ENCODE peak calls at places on chromosomes 4 and X, in ten cellular contexts. E is fibroblast of lung; K is adrenal gland; Z is naive thymus-derived CD4-positive, alpha-beta T cell; B is CD8-positive, alpha-beta memory T cell; L is aorta; S is left ventricle myocardium inferior; X is A549; O is spleen; W is left lung. H is an unnamed sample.
A peak's percentile ranks its signal among the peaks of the same experiment; 100 is the strongest.

GRCh38 chr4:128163177-128164117 is 102.3 kb downstream of the LARP1B start:
- DNase-seq in E (peak; percentile 73), K (no peak), Z (no peak), B (no peak), L (no peak), S (no peak), X (peak; percentile 68), O (no peak), W (no peak), H (peak; percentile 66)

GRCh38 chr4:81482344-81482743 is 10.6 kb upstream of the RASGEF1B start:
- DNase-seq in E (no peak), K (peak; percentile 26), Z (no peak), B (no peak), L (no peak), S (no peak), X (no peak), O (no peak), W (no peak), H (no peak)

GRCh38 chr4:124135409-124135813 is 577.1 kb downstream of the ANKRD50 start:
- DNase-seq in E (peak; percentile 62), K (no peak), Z (no peak), B (no peak), L (no peak), S (no peak), X (no peak), O (no peak), W (no peak), H (peak; percentile 92)

GRCh38 chrX:120311632-120312000 is 355 bp upstream of the TMEM255A start:
- DNase-seq in E (no peak), K (no peak), Z (no peak), B (no peak), L (no peak), S (no peak), X (no peak), O (no peak), W (no peak), H (no peak)

GRCh38 chr4:150381671-150382427 is 200.1 kb upstream of the MAB21L2 start:
- DNase-seq in E (peak; percentile 70), K (no peak), Z (no peak), B (no peak), L (no peak), S (no peak), X (no peak), O (no peak), W (no peak), H (no peak)

GRCh38 chr4:15694431-15694830 is 8.4 kb upstream of the BST1 start:
- DNase-seq in E (no peak), K (no peak), Z (no peak), B (no peak), L (no peak), S (no peak), X (no peak), O (no peak), W (no peak), H (no peak)

GRCh38 chr4:136644279-136644678 is 888.0 kb downstream of the PCDH18 start:
- DNase-seq in E (no peak), K (no peak), Z (no peak), B (no peak), L (no peak), S (no peak), X (peak; percentile 2), O (no peak), W (no peak), H (no peak)

GRCh38 chr4:103204114-103204513 is 6.0 kb upstream of the CENPE start:
- DNase-seq in E (peak; percentile 28), K (no peak), Z (no peak), B (no peak), L (no peak), S (no peak), X (peak; percentile 12), O (no peak), W (no peak), H (peak; percentile 25)

GRCh38 chr4:108681321-108681809 is 31.0 kb downstream of the OSTC start:
- DNase-seq in E (no peak), K (no peak), Z (no peak), B (no peak), L (no peak), S (no peak), X (no peak), O (no peak), W (no peak), H (no peak)

GRCh38 chrX:94178145-94178790 is 504.3 kb downstream of the FAM133A start:
- DNase-seq in E (no peak), K (no peak), Z (no peak), B (no peak), L (no peak), S (no peak), X (peak; percentile 2), O (no peak), W (no peak), H (no peak)

GRCh38 chrX:107542500-107542899 is 85.8 kb upstream of the PRPS1 start:
- DNase-seq in E (peak; percentile 31), K (peak; percentile 6), Z (no peak), B (no peak), L (no peak), S (no peak), X (peak; percentile 18), O (no peak), W (no peak), H (peak; percentile 34)

GRCh38 chr4:183356931-183357675 is 34.9 kb upstream of the CLDN24 start:
- DNase-seq in E (no peak), K (no peak), Z (no peak), B (no peak), L (no peak), S (no peak), X (no peak), O (peak; percentile 52), W (no peak), H (no peak)

GRCh38 chr4:89301003-89301402 is 6.6 kb downstream of the GPRIN3 start:
- DNase-seq in E (no peak), K (no peak), Z (no peak), B (no peak), L (no peak), S (no peak), X (no peak), O (no peak), W (no peak), H (no peak)
- H3K4me3 ChIP-seq in E (no peak overlapping the region), K (no peak overlapping the region), Z (no peak overlapping the region), B (no peak overlapping the region), L (no peak overlapping the region), S (no peak overlapping the region), X (no peak overlapping the region), O (no peak overlapping the region), W (no peak overlapping the region), H (no peak overlapping the region)

GRCh38 chrX:40065291-40066046 is 32.3 kb downstream of the BCOR start:
- DNase-seq in E (no peak), K (no peak), Z (no peak), B (no peak), L (no peak), S (no peak), X (no peak), O (no peak), W (peak; percentile 40), H (no peak)
- H3K27ac ChIP-seq in E (no peak overlapping the region), K (no peak overlapping the region), Z (peak overlapping the region; percentile 3), B (no peak overlapping the region), L (no peak overlapping the region), S (no peak overlapping the region), X (no peak overlapping the region), O (no peak overlapping the region), W (no peak overlapping the region), H (no peak overlapping the region)

DNA sequence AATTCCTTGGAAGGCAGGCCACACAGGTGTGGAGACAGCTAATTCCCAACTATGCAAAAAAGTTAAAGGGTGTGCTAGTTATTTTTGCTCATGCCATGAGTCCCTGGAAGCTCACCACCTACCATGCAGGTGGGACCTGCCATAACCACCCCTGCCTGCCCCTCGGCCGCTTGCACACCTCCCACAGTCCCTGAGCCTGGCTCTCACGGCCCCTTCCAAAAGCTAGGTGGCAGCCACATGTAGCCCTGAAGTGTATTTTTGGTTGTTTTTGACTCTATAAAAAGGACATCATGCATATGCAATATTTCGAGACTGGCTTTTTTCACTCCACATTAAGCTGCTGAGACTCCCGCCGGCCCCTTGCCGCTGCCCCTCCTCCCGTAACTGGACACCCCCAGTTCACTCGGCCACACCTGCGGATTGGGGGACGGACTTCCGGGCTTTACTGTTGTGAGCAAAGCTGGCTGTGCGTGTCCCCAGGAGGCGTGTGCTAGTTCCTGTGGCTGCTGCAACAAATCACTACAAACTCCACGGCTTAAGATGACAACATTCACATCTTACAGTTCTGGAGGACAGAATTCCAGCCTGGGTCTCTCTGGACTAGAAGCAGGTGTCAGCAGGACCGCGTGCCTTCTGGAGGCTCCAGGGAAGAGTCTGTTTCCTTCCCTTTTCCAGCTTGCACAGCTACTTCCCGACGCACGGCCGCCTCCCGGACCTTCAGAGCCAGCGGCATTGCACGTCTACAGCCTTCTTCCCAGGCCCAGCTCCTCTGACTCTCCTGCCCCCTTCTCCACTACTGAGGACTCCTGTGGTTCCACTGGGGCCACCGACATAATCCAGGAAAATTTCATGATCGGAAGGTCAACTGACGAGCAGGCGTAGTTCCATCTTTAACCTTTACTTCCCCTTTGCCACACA is 24.8 kb downstream of the ZFYVE28 start:
- DNase-seq in E (no peak), K (no peak), Z (no peak), B (no peak), L (no peak), S (no peak), X (no peak), O (peak; percentile 85), W (no peak), H (peak; percentile 29)
- H3K4me1 ChIP-seq in E (no peaks in the 10 kb centered on the region), K (no peaks in the 10 kb centered on the region), Z (peaks cover 11% of the 10 kb centered on the region), B (peaks cover 28% of the 10 kb centered on the region), L (no peaks in the 10 kb centered on the region), S (peaks cover 21% of the 10 kb centered on the region), X (no peaks in the 10 kb centered on the region), O (peaks cover 29% of the 10 kb centered on the region), W (peaks cover 5% of the 10 kb centered on the region), H (peaks cover 4% of the 10 kb centered on the region)

GRCh38 chrX:38563006-38563405 is 1.7 kb downstream of the TSPAN7 start:
- DNase-seq in E (no peak), K (no peak), Z (no peak), B (no peak), L (no peak), S (no peak), X (no peak), O (no peak), W (no peak), H (no peak)

GRCh38 chrX:38561126-38561868 is at the start of gene TSPAN7:
- DNase-seq in E (peak; percentile 66), K (peak; percentile 86), Z (peak; percentile 75), B (peak; percentile 55), L (peak; percentile 83), S (peak; percentile 84), X (peak; percentile 71), O (peak; percentile 90), W (peak; percentile 80), H (peak; percentile 84)

GRCh38 chrX:38558681-38559080 is 2.7 kb upstream of the TSPAN7 start:
- DNase-seq in E (no peak), K (peak; percentile 26), Z (no peak), B (no peak), L (no peak), S (no peak), X (no peak), O (no peak), W (no peak), H (peak; percentile 9)

GRCh38 chrX:38560776-38561125 is 591 bp upstream of the TSPAN7 start:
- DNase-seq in E (no peak), K (no peak), Z (no peak), B (no peak), L (peak; percentile 38), S (no peak), X (no peak), O (peak; percentile 64), W (no peak), H (no peak)

GRCh38 chrX:38561951-38562719 is 793 bp downstream of the TSPAN7 start:
- DNase-seq in E (no peak), K (peak; percentile 29), Z (peak; percentile 24), B (peak; percentile 1), L (peak; percentile 47), S (peak; percentile 16), X (no peak), O (peak; percentile 78), W (peak; percentile 31), H (peak; percentile 18)
- H3K4me3 ChIP-seq in E (no peak overlapping the region), K (peak overlapping the region; percentile 40), Z (peak overlapping the region; percentile 50), B (peak overlapping the region; percentile 45), L (peak overlapping the region; percentile 61), S (peak overlapping the region; percentile 71), X (peak overlapping the region; percentile 54), O (peak overlapping the region; percentile 47), W (peak overlapping the region; percentile 50), H (peak overlapping the region; percentile 62)

H was measured in cardiac muscle cell.